ENCODE peak calls at places on chromosome 18, in five cellular contexts. D is left lung, O is uterus, M is BJ, L is A549. N is an unnamed sample.

GRCh38 chr18:57624988-57625387 is 3.4 kb upstream of the NARS1 start:
- DNase-seq in D (no peak), M (no peak), L (no peak), O (no peak), N (no peak)

GRCh38 chr18:62281684-62282083 is 43.4 kb upstream of the TNFRSF11A start:
- DNase-seq in D (no peak), O (no peak), M (peak), L (no peak), N (no peak)

GRCh38 chr18:72672364-72673151 is 128.4 kb upstream of the CBLN2 start:
- DNase-seq in L (peak), O (no peak), M (no peak), D (no peak), N (no peak)

GRCh38 chr18:48848641-48849143 is 102.1 kb downstream of the SMAD7 start:
- DNase-seq in O (peak), M (no peak), D (no peak), L (no peak), N (no peak)

GRCh38 chr18:8744656-8745055 is 39.3 kb downstream of the MTCL1 start:
- DNase-seq in D (peak), O (no peak), M (no peak), L (no peak), N (no peak)

GRCh38 chr18:49006641-49007136 is 55.9 kb upstream of the SMAD7 start:
- DNase-seq in D (peak), L (no peak), O (no peak), M (no peak), N (no peak)

GRCh38 chr18:74522635-74523548 is 11.4 kb upstream of the CNDP1 start:
- DNase-seq in D (no peak), L (no peak), O (no peak), M (no peak), N (no peak)

GRCh38 chr18:54690198-54690597 is 99.2 kb downstream of the DYNAP start:
- DNase-seq in L (no peak), M (no peak), O (no peak), D (no peak), N (no peak)

GRCh38 chr18:9629709-9630108 is 15.3 kb upstream of the PPP4R1 start:
- DNase-seq in M (no peak), D (no peak), L (no peak), O (no peak), N (no peak)

GRCh38 chr18:28114472-28114871 is 62.5 kb downstream of the CDH2 start:
- DNase-seq in L (no peak), O (no peak), M (no peak), D (no peak), N (no peak)

GRCh38 chr18:12271376-12272235 is 17.4 kb downstream of the CIDEA start:
- DNase-seq in D (peak), L (peak), M (no peak), O (peak), N (peak)

GRCh38 chr18:35577045-35577848 is 4.3 kb upstream of the GALNT1 start:
- DNase-seq in D (no peak), M (no peak), O (no peak), L (no peak), N (no peak)

GRCh38 chr18:56431551-56431950 is 206.8 kb downstream of the TXNL1 start:
- DNase-seq in O (no peak), L (no peak), M (no peak), D (no peak), N (no peak)

GRCh38 chr18:23191952-23192662 is 56.8 kb downstream of the CABLES1 start:
- DNase-seq in M (peak), O (peak), L (no peak), D (no peak), N (no peak)

GRCh38 chr18:49025426-49025766 is 74.6 kb upstream of the SMAD7 start:
- DNase-seq in D (no peak), O (no peak), M (no peak), L (no peak), N (no peak)

GRCh38 chr18:13455960-13456471 is 237.5 kb downstream of the LDLRAD4 start:
- DNase-seq in O (no peak), D (no peak), L (no peak), M (no peak), N (no peak)

GRCh38 chr18:499351-500229 is 911 bp downstream of the COLEC12 start:
- DNase-seq in M (peak), D (no peak), L (no peak), O (peak), N (no peak)

GRCh38 chr18:36492604-36493329 is 195.3 kb downstream of the FHOD3 start:
- DNase-seq in O (no peak), D (no peak), M (no peak), L (no peak), N (no peak)

GRCh38 chr18:28961669-28962228 is 784.8 kb upstream of the CDH2 start:
- DNase-seq in L (peak), M (no peak), O (no peak), D (no peak), N (no peak)

GRCh38 chr18:65623686-65624085 is 127.1 kb upstream of the CDH7 start:
- DNase-seq in M (no peak), L (no peak), O (no peak), D (no peak), N (no peak)
- TF ChIP-seq CTCF in M (no peak), L (no peak), O (no peak), D (no peak), N (no peak)

GRCh38 chr18:40529478-40529877 is 1425.6 kb upstream of the PIK3C3 start:
- DNase-seq in L (no peak), D (no peak), M (no peak), O (no peak), N (no peak)
- TF ChIP-seq CTCF in L (no peak), D (no peak), M (no peak), O (no peak), N (peak)

DNA sequence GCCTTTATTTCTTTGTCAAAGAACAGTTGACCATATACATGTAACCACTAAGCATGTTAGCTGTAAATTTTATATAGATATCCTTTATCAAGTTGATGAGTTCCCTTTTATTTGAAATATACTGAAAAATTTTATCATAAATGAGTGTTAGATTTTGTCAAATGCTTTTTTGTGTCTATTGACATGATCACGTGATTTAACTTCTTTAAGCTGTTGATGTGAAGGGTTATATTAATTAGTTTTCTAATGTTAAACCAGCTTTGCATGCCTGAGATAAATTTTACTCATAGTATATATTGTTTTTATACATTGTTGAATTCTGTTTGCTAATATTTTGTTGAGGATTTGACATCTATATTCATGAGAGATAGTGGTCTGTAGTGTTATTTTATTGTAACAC is 241.9 kb upstream of the CDH20 start:
- DNase-seq in D (no peak), M (no peak), O (no peak), L (no peak), N (no peak)
- TF ChIP-seq CTCF in D (no peak), M (no peak), O (no peak), L (no peak), N (no peak)

GRCh38 chr18:5626130-5626880 is 82.5 kb upstream of the EPB41L3 start:
- DNase-seq in O (no peak), M (no peak), D (no peak), L (no peak), N (no peak)
- TF ChIP-seq CTCF in O (no peak), M (no peak), D (no peak), L (no peak), N (peak)

DNA sequence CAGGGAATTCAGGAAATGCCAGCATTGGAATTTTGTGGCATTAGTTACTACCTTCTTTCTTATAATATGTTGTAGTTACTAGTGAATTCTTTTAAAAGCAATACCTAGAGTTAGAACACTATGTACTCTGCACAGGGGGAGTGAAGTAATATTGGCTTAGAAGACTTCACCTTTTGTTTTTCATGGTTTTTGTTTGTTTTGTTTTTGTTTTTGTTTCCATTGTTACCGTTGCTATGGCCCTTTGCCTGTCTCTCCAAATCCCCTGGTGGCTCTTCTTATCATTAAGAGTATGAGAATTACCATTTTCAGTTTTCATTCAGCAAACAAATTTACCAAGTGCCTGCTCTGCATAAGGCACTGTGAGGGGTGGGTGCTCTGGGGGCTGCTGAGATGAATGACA is 160.1 kb downstream of the HAUS1 start:
- DNase-seq in M (no peak), O (no peak), D (no peak), L (peak), N (no peak)
- TF ChIP-seq CTCF in M (no peak), O (no peak), D (no peak), L (no peak), N (no peak)

GRCh38 chr18:76307293-76307690 is 187.8 kb downstream of the ZNF516 start:
- DNase-seq in O (no peak), D (no peak), M (no peak), L (no peak), N (no peak)

GRCh38 chr18:76306685-76307292 is 188.3 kb downstream of the ZNF516 start:
- DNase-seq in M (no peak), L (no peak), D (no peak), O (no peak), N (no peak)
- TF ChIP-seq CTCF in M (peak), L (no peak), D (no peak), O (no peak), N (peak)

GRCh38 chr18:40984856-40985255 is 970.2 kb upstream of the PIK3C3 start:
- DNase-seq in L (no peak), M (no peak), O (no peak), D (no peak), N (no peak)

GRCh38 chr18:40985441-40985840 is 969.6 kb upstream of the PIK3C3 start:
- DNase-seq in L (no peak), M (no peak), D (no peak), O (no peak), N (no peak)

GRCh38 chr18:40983835-40984234 is 971.2 kb upstream of the PIK3C3 start:
- DNase-seq in L (no peak), M (no peak), O (no peak), D (no peak), N (no peak)

GRCh38 chr18:40976050-40976449 is 979.0 kb upstream of the PIK3C3 start:
- DNase-seq in M (no peak), L (no peak), O (no peak), D (no peak), N (no peak)

DNA sequence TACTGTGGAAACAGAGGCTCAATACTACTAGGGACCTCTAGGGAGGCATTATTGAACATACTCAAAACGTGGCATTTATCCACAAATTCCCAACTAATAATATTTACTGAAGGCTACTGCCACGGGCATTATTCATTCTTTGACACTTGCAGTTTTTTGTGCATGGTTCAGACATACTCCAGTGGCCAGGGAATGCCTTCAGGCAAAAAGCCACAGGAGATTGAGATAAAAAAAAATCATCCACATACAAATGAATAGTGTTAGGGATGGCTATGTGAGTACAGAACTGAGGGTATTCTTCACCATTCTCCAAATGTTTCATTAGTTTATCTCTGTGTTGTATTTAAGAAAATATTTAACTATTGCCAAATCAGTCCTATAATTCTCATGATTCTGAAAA is 974.9 kb upstream of the PIK3C3 start:
- DNase-seq in D (no peak), O (no peak), L (no peak), M (no peak), N (no peak)
- TF ChIP-seq CTCF in D (no peak), O (no peak), L (no peak), M (no peak), N (no peak)

DNA sequence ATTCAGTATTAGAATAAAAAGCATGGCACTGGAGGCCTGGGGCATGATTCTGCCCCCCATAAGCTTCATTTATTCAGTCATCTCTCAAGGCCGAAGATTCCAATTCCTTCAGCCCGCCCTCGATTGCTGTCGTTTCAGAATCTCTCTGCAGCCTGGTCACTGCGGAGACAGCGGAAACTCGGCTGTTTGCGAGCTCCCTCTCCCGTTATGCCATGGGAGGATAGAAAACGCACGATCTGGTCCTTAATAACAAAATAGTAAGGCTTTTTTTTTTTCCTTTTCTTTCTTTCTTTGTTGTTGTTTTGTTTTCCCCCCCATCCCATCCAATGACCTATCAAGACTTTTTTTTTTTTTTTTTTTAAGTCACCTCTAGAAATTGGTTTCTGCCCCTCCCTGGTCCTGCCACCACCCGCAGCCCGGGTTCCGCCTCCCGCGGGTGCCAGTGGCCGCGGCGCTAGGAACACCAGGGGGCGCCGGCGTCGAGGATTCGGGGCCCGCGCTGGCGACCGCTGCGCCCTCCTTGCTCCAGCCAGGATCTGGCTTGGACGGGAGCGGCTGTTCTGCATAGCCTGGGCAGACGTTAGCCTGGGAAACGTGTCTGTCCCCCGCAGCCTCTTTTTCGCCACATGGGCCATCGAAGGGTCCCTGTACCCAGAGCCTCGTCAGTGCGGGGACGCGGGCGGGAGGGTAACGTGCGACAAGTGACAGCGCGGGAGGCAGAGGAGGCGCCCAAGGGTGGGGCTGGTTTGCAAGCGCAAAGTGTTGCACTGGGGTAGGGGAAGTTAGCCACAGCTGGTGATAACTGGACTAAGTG is 10.0 kb downstream of the CPLX4 start:
- DNase-seq in M (no peak), O (peak), D (peak), L (peak), N (peak)
- TF ChIP-seq CTCF in M (peak), O (peak), D (peak), L (peak), N (peak)

GRCh38 chr18:7185701-7186100 is 45.2 kb upstream of the LRRC30 start:
- DNase-seq in O (no peak), D (no peak), M (no peak), L (no peak), N (no peak)
- TF ChIP-seq CTCF in O (no peak), D (no peak), M (no peak), L (no peak), N (no peak)

N was measured in type B pancreatic cell.